ENCODE peak calls at places on chromosomes 11 and 22, in four cellular contexts. L is fibroblast of lung, Y is fibroblast of mammary gland, J is heart right ventricle. K is an unnamed sample.

GRCh38 chr11:93000511-93001476 is 31.3 kb downstream of the MTNR1B start:
- DNase-seq in L (peak), Y (peak), J (no peak), K (peak)

GRCh38 chr11:115238802-115239201 is 265.4 kb downstream of the CADM1 start:
- DNase-seq in L (no peak), Y (no peak), J (no peak), K (no peak)

GRCh38 chr11:14270690-14271542 is 88.1 kb downstream of the RRAS2 start:
- DNase-seq in L (no peak), Y (no peak), J (no peak), K (no peak)

GRCh38 chr11:76592961-76593360 is 77.6 kb downstream of the LRRC32 start:
- DNase-seq in L (no peak), Y (no peak), J (no peak), K (no peak)

GRCh38 chr22:20867179-20868099 is 8.6 kb downstream of the SNAP29 start:
- DNase-seq in L (peak), Y (peak), J (peak), K (peak)

GRCh38 chr22:17808688-17809403 is 34.6 kb upstream of the BID start:
- DNase-seq in L (no peak), Y (no peak), J (no peak), K (peak)

GRCh38 chr11:27406498-27407354 is 43.7 kb upstream of the CCDC34 start:
- DNase-seq in L (no peak), Y (no peak), J (no peak), K (peak)

GRCh38 chr11:56841210-56841810 is 92.8 kb upstream of the OR9G4 start:
- DNase-seq in L (peak), Y (peak), J (no peak), K (peak)

GRCh38 chr22:41305646-41306045 is 4.3 kb downstream of the ZC3H7B start:
- DNase-seq in L (peak), Y (peak), J (no peak), K (peak)

GRCh38 chr11:18706330-18707243 is 8.0 kb downstream of the TMEM86A start:
- DNase-seq in L (peak), Y (peak), J (peak), K (peak)

GRCh38 chr11:119470316-119471266 is 47.6 kb upstream of the THY1 start:
- DNase-seq in L (peak), Y (peak), J (no peak), K (peak)

GRCh38 chr11:3644817-3645235 is at the start of gene ART1:
- DNase-seq in L (no peak), Y (peak), J (peak), K (no peak)

GRCh38 chr11:26297179-26297970 is 34.6 kb upstream of the ANO3 start:
- DNase-seq in L (peak), Y (peak), J (no peak), K (peak)

GRCh38 chr11:69518081-69518950 is 36.9 kb downstream of the LINC01488 start:
- DNase-seq in L (peak), Y (peak), J (no peak), K (peak)

GRCh38 chr22:27286711-27287110 is 514.8 kb downstream of the MN1 start:
- DNase-seq in L (no peak), Y (no peak), J (no peak), K (no peak)

GRCh38 chr11:6647282-6647679 is 8.3 kb downstream of the DCHS1 start:
- DNase-seq in L (no peak), Y (peak), J (peak), K (peak)

GRCh38 chr11:108943853-108944252 is 279.0 kb downstream of the DDX10 start:
- DNase-seq in L (no peak), Y (no peak), J (no peak), K (no peak)

GRCh38 chr11:46367244-46367915 is 14.1 kb upstream of the MDK start:
- DNase-seq in L (peak), Y (peak), J (peak), K (peak)

GRCh38 chr11:15905334-15905733 is 451.0 kb downstream of the SOX6 start:
- DNase-seq in L (no peak), Y (no peak), J (no peak), K (no peak)

GRCh38 chr22:38874529-38875222 is 2.7 kb upstream of the CBX6 start:
- DNase-seq in L (no peak), Y (no peak), J (no peak), K (no peak)

GRCh38 chr11:104098555-104098954 is 62.1 kb downstream of the DDI1 start:
- DNase-seq in L (no peak), Y (no peak), J (no peak), K (no peak)

GRCh38 chr11:121829159-121829643 is 286.8 kb downstream of the BLID start:
- DNase-seq in L (peak), Y (peak), J (no peak), K (peak)

GRCh38 chr11:112665291-112665690 is 295.9 kb upstream of the NCAM1 start:
- DNase-seq in L (no peak), Y (no peak), J (no peak), K (no peak)

DNA sequence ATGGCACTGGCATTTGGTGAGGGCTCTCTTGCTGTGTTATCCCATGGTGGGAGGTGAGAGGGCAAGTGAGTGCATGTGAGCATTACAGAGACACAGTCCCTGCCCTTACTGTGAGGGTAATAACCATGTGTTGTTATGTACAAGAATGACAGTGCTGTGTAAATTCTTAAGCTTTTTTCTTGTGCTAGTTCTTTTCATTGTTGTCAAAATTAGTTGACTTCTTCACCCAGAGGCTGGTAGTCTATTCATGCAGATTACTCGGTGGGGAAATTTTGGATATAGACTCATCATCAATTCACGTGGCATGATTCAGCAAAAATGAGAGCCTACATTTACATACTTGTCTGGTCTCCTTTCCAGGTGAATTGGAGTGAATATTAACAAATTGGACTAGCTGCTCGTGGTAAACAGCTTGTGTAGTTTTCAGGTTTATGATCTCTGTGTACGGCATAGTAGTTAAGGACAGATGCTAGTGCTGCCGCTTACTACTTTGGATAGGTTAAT is 49.3 kb downstream of the ATXN10 start:
- DNase-seq in L (no peak), Y (no peak), J (no peak), K (no peak)
- TF ChIP-seq CTCF in L (no peak), Y (no peak), J (no peak), K (no peak)

GRCh38 chr11:129853508-129854228 is 38.0 kb downstream of the TMEM45B start:
- DNase-seq in L (peak), Y (peak), J (peak), K (peak)
- H3K4me3 ChIP-seq in L (no peak), Y (no peak), J (no peak), K (no peak)

GRCh38 chr11:1484061-1484671 is 2.4 kb downstream of the MOB2 start:
- DNase-seq in L (no peak), Y (no peak), J (no peak), K (no peak)

GRCh38 chr11:1481483-1481825 is 5.1 kb downstream of the MOB2 start:
- DNase-seq in L (no peak), Y (no peak), J (no peak), K (no peak)

GRCh38 chr11:1481861-1482441 is 4.6 kb downstream of the MOB2 start:
- DNase-seq in L (no peak), Y (no peak), J (peak), K (no peak)

GRCh38 chr11:1483445-1483961 is 3.1 kb downstream of the MOB2 start:
- DNase-seq in L (no peak), Y (no peak), J (peak), K (no peak)

GRCh38 chr11:1482581-1483444 is 3.8 kb downstream of the MOB2 start:
- DNase-seq in L (no peak), Y (no peak), J (peak), K (no peak)
- TF ChIP-seq CTCF in L (peak), Y (no peak), J (no peak), K (no peak)

GRCh38 chr11:94401773-94402265 is 600 bp upstream of the GPR83 start:
- DNase-seq in L (no peak), Y (no peak), J (no peak), K (no peak)
- H3K4me3 ChIP-seq in L (peak), Y (peak), J (peak), K (peak)

GRCh38 chr22:42880815-42881214 is 23.7 kb upstream of the ARFGAP3 start:
- DNase-seq in L (no peak), Y (no peak), J (no peak), K (no peak)
- TF ChIP-seq CTCF in L (no peak), Y (no peak), J (no peak), K (peak)

K was measured in fibroblast of pulmonary artery.